ENCODE peak calls at places on chromosomes 7 and 10, in nine cellular contexts. One of them, this sample, is unnamed.

GRCh38 chr7:96182424-96183158 is 139.3 kb downstream of the SLC25A13 start:
- DNase-seq in astrocyte of the spinal cord: no peak
- DNase-seq in fibroblast of mammary gland: no peak
- DNase-seq in prostate gland: no peak
- DNase-seq in cardiac fibroblast: no peak
- DNase-seq in body of pancreas: no peak
- DNase-seq in right lobe of liver: no peak
- DNase-seq in fibroblast of the aortic adventitia: no peak
- DNase-seq in GM12865: peak; percentile 11
- DNase-seq in this sample: no peak

GRCh38 chr7:108310351-108310750 is 145.9 kb downstream of the NRCAM start:
- DNase-seq in astrocyte of the spinal cord: peak; percentile 62
- DNase-seq in GM12865: no peak
- DNase-seq in right lobe of liver: no peak
- DNase-seq in fibroblast of mammary gland: peak; percentile 66
- DNase-seq in cardiac fibroblast: peak; percentile 77
- DNase-seq in body of pancreas: no peak
- DNase-seq in prostate gland: no peak
- DNase-seq in fibroblast of the aortic adventitia: peak; percentile 52
- DNase-seq in this sample: no peak

GRCh38 chr10:97734021-97734420 is 2.9 kb upstream of the ZFYVE27 start:
- DNase-seq in GM12865: no peak
- DNase-seq in fibroblast of mammary gland: no peak
- DNase-seq in fibroblast of the aortic adventitia: no peak
- DNase-seq in body of pancreas: no peak
- DNase-seq in cardiac fibroblast: no peak
- DNase-seq in astrocyte of the spinal cord: no peak
- DNase-seq in prostate gland: no peak
- DNase-seq in right lobe of liver: no peak
- DNase-seq in this sample: no peak

GRCh38 chr10:91517394-91517793 is 107.2 kb downstream of the HECTD2 start:
- DNase-seq in fibroblast of mammary gland: no peak
- DNase-seq in GM12865: no peak
- DNase-seq in fibroblast of the aortic adventitia: no peak
- DNase-seq in cardiac fibroblast: no peak
- DNase-seq in right lobe of liver: no peak
- DNase-seq in astrocyte of the spinal cord: no peak
- DNase-seq in prostate gland: no peak
- DNase-seq in body of pancreas: no peak
- DNase-seq in this sample: no peak

GRCh38 chr7:1697499-1698125 is 27.5 kb downstream of the ELFN1 start:
- DNase-seq in right lobe of liver: no peak
- DNase-seq in astrocyte of the spinal cord: peak; percentile 17
- DNase-seq in cardiac fibroblast: no peak
- DNase-seq in fibroblast of mammary gland: no peak
- DNase-seq in fibroblast of the aortic adventitia: no peak
- DNase-seq in GM12865: no peak
- DNase-seq in body of pancreas: peak; percentile 3
- DNase-seq in prostate gland: no peak
- DNase-seq in this sample: no peak

GRCh38 chr7:71683382-71683781 is 551.4 kb downstream of the GALNT17 start:
- DNase-seq in GM12865: no peak
- DNase-seq in cardiac fibroblast: no peak
- DNase-seq in astrocyte of the spinal cord: no peak
- DNase-seq in prostate gland: no peak
- DNase-seq in fibroblast of mammary gland: no peak
- DNase-seq in fibroblast of the aortic adventitia: no peak
- DNase-seq in right lobe of liver: no peak
- DNase-seq in body of pancreas: no peak
- DNase-seq in this sample: no peak

GRCh38 chr7:43630466-43630865 is 47.6 kb downstream of the STK17A start:
- DNase-seq in astrocyte of the spinal cord: no peak
- DNase-seq in right lobe of liver: no peak
- DNase-seq in fibroblast of the aortic adventitia: no peak
- DNase-seq in body of pancreas: no peak
- DNase-seq in GM12865: no peak
- DNase-seq in prostate gland: no peak
- DNase-seq in cardiac fibroblast: no peak
- DNase-seq in fibroblast of mammary gland: no peak
- DNase-seq in this sample: no peak

GRCh38 chr7:17939111-17939669 is 1.1 kb downstream of the SNX13 start:
- DNase-seq in fibroblast of the aortic adventitia: peak; percentile 44
- DNase-seq in cardiac fibroblast: peak; percentile 48
- DNase-seq in right lobe of liver: no peak
- DNase-seq in GM12865: peak; percentile 10
- DNase-seq in fibroblast of mammary gland: peak; percentile 52
- DNase-seq in body of pancreas: no peak
- DNase-seq in astrocyte of the spinal cord: peak; percentile 47
- DNase-seq in prostate gland: peak; percentile 7
- DNase-seq in this sample: peak; percentile 21

GRCh38 chr7:84532196-84532595 is 337.6 kb upstream of the SEMA3A start:
- DNase-seq in prostate gland: no peak
- DNase-seq in body of pancreas: no peak
- DNase-seq in right lobe of liver: no peak
- DNase-seq in fibroblast of the aortic adventitia: no peak
- DNase-seq in astrocyte of the spinal cord: no peak
- DNase-seq in fibroblast of mammary gland: no peak
- DNase-seq in cardiac fibroblast: no peak
- DNase-seq in GM12865: no peak
- DNase-seq in this sample: no peak

GRCh38 chr10:62742447-62743105 is 61.9 kb upstream of the ADO start:
- DNase-seq in GM12865: no peak
- DNase-seq in prostate gland: no peak
- DNase-seq in right lobe of liver: no peak
- DNase-seq in cardiac fibroblast: no peak
- DNase-seq in fibroblast of the aortic adventitia: peak; percentile 24
- DNase-seq in body of pancreas: no peak
- DNase-seq in astrocyte of the spinal cord: no peak
- DNase-seq in fibroblast of mammary gland: peak; percentile 32
- DNase-seq in this sample: no peak

GRCh38 chr10:103273026-103273425 is 3.9 kb upstream of the INA start:
- DNase-seq in right lobe of liver: no peak
- DNase-seq in cardiac fibroblast: peak; percentile 97
- DNase-seq in GM12865: no peak
- DNase-seq in fibroblast of mammary gland: peak; percentile 100
- DNase-seq in prostate gland: no peak
- DNase-seq in body of pancreas: no peak
- DNase-seq in fibroblast of the aortic adventitia: peak; percentile 98
- DNase-seq in astrocyte of the spinal cord: peak; percentile 96
- DNase-seq in this sample: peak; percentile 99

GRCh38 chr7:12069757-12070156 is 141.3 kb upstream of the TMEM106B start:
- DNase-seq in GM12865: no peak
- DNase-seq in right lobe of liver: no peak
- DNase-seq in body of pancreas: no peak
- DNase-seq in fibroblast of the aortic adventitia: no peak
- DNase-seq in prostate gland: no peak
- DNase-seq in cardiac fibroblast: no peak
- DNase-seq in fibroblast of mammary gland: no peak
- DNase-seq in astrocyte of the spinal cord: no peak
- DNase-seq in this sample: no peak

GRCh38 chr7:150368098-150368883 is at the start of gene REPIN1:
- DNase-seq in astrocyte of the spinal cord: peak; percentile 78
- DNase-seq in right lobe of liver: peak; percentile 93
- DNase-seq in cardiac fibroblast: peak; percentile 79
- DNase-seq in fibroblast of mammary gland: peak; percentile 75
- DNase-seq in GM12865: peak; percentile 95
- DNase-seq in fibroblast of the aortic adventitia: peak; percentile 73
- DNase-seq in prostate gland: peak; percentile 89
- DNase-seq in body of pancreas: peak; percentile 92
- DNase-seq in this sample: peak; percentile 58

GRCh38 chr10:78746178-78746763 is 322.5 kb upstream of the ZMIZ1 start:
- DNase-seq in prostate gland: no peak
- DNase-seq in fibroblast of mammary gland: no peak
- DNase-seq in cardiac fibroblast: no peak
- DNase-seq in fibroblast of the aortic adventitia: no peak
- DNase-seq in body of pancreas: no peak
- DNase-seq in astrocyte of the spinal cord: no peak
- DNase-seq in GM12865: no peak
- DNase-seq in right lobe of liver: no peak
- DNase-seq in this sample: no peak

DNA sequence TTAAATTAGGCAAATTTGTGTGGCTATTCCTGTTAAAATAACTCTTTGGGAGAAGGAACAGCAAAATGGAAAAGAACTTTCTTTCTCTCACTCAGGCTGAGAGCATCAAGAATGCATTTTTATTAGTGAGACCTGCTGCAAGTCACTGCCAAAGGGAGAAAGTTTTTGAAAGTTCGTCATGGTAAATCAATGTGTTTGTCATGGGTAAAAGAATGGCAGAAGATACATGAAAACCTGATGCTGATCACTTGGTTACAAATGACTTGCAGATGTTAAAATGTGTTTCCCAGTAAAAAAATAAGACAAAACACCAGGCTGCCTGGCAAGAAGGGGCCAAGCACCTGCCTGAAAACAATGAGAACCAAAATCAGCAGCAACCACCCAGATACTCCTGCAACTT is 484.7 kb upstream of the NRP1 start:
- DNase-seq in body of pancreas: no peak
- DNase-seq in GM12865: no peak
- DNase-seq in astrocyte of the spinal cord: no peak
- DNase-seq in prostate gland: no peak
- DNase-seq in cardiac fibroblast: no peak
- DNase-seq in fibroblast of mammary gland: peak; percentile 48
- DNase-seq in right lobe of liver: no peak
- DNase-seq in fibroblast of the aortic adventitia: peak; percentile 14
- DNase-seq in this sample: peak; percentile 10
- TF ChIP-seq CTCF in body of pancreas: no peak
- TF ChIP-seq CTCF in GM12865: no peak
- TF ChIP-seq CTCF in astrocyte of the spinal cord: no peak
- TF ChIP-seq CTCF in prostate gland: no peak
- TF ChIP-seq CTCF in cardiac fibroblast: no peak
- TF ChIP-seq CTCF in fibroblast of mammary gland: no peak
- TF ChIP-seq CTCF in right lobe of liver: no peak
- TF ChIP-seq CTCF in fibroblast of the aortic adventitia: no peak
- TF ChIP-seq CTCF in this sample: no peak

GRCh38 chr10:32980558-32981468 is 22.8 kb upstream of the ITGB1 start:
- DNase-seq in astrocyte of the spinal cord: peak; percentile 99
- DNase-seq in GM12865: peak; percentile 86
- DNase-seq in prostate gland: peak; percentile 86
- DNase-seq in right lobe of liver: peak; percentile 94
- DNase-seq in body of pancreas: peak; percentile 92
- DNase-seq in cardiac fibroblast: peak; percentile 100
- DNase-seq in fibroblast of the aortic adventitia: peak; percentile 99
- DNase-seq in fibroblast of mammary gland: peak; percentile 100
- DNase-seq in this sample: peak; percentile 100
- TF ChIP-seq CTCF in astrocyte of the spinal cord: no peak
- TF ChIP-seq CTCF in GM12865: no peak
- TF ChIP-seq CTCF in prostate gland: no peak
- TF ChIP-seq CTCF in right lobe of liver: no peak
- TF ChIP-seq CTCF in body of pancreas: no peak
- TF ChIP-seq CTCF in cardiac fibroblast: no peak
- TF ChIP-seq CTCF in fibroblast of the aortic adventitia: no peak
- TF ChIP-seq CTCF in fibroblast of mammary gland: no peak
- TF ChIP-seq CTCF in this sample: peak; percentile 12

GRCh38 chr7:36911788-36912187 is 187.5 kb upstream of the AOAH start:
- DNase-seq in GM12865: no peak
- DNase-seq in fibroblast of the aortic adventitia: no peak
- DNase-seq in fibroblast of mammary gland: no peak
- DNase-seq in cardiac fibroblast: no peak
- DNase-seq in body of pancreas: no peak
- DNase-seq in astrocyte of the spinal cord: no peak
- DNase-seq in prostate gland: no peak
- DNase-seq in right lobe of liver: no peak
- DNase-seq in this sample: no peak

GRCh38 chr7:36916619-36917018 is 192.3 kb upstream of the AOAH start:
- DNase-seq in body of pancreas: no peak
- DNase-seq in astrocyte of the spinal cord: no peak
- DNase-seq in GM12865: no peak
- DNase-seq in cardiac fibroblast: no peak
- DNase-seq in right lobe of liver: no peak
- DNase-seq in fibroblast of the aortic adventitia: no peak
- DNase-seq in fibroblast of mammary gland: no peak
- DNase-seq in prostate gland: no peak
- DNase-seq in this sample: no peak

GRCh38 chr7:36910401-36910800 is 186.1 kb upstream of the AOAH start:
- DNase-seq in right lobe of liver: no peak
- DNase-seq in cardiac fibroblast: no peak
- DNase-seq in astrocyte of the spinal cord: no peak
- DNase-seq in body of pancreas: no peak
- DNase-seq in fibroblast of mammary gland: no peak
- DNase-seq in prostate gland: no peak
- DNase-seq in fibroblast of the aortic adventitia: no peak
- DNase-seq in GM12865: no peak
- DNase-seq in this sample: no peak

GRCh38 chr7:36910859-36911258 is 186.6 kb upstream of the AOAH start:
- DNase-seq in fibroblast of mammary gland: no peak
- DNase-seq in prostate gland: no peak
- DNase-seq in cardiac fibroblast: no peak
- DNase-seq in body of pancreas: no peak
- DNase-seq in right lobe of liver: no peak
- DNase-seq in fibroblast of the aortic adventitia: no peak
- DNase-seq in astrocyte of the spinal cord: no peak
- DNase-seq in GM12865: no peak
- DNase-seq in this sample: no peak

GRCh38 chr7:36916116-36916515 is 191.8 kb upstream of the AOAH start:
- DNase-seq in astrocyte of the spinal cord: no peak
- DNase-seq in fibroblast of mammary gland: no peak
- DNase-seq in fibroblast of the aortic adventitia: no peak
- DNase-seq in right lobe of liver: no peak
- DNase-seq in GM12865: no peak
- DNase-seq in body of pancreas: no peak
- DNase-seq in prostate gland: no peak
- DNase-seq in cardiac fibroblast: no peak
- DNase-seq in this sample: no peak
- TF ChIP-seq CTCF in astrocyte of the spinal cord: no peak
- TF ChIP-seq CTCF in fibroblast of mammary gland: no peak
- TF ChIP-seq CTCF in fibroblast of the aortic adventitia: no peak
- TF ChIP-seq CTCF in right lobe of liver: no peak
- TF ChIP-seq CTCF in GM12865: no peak
- TF ChIP-seq CTCF in body of pancreas: no peak
- TF ChIP-seq CTCF in prostate gland: no peak
- TF ChIP-seq CTCF in cardiac fibroblast: no peak
- TF ChIP-seq CTCF in this sample: no peak

DNA sequence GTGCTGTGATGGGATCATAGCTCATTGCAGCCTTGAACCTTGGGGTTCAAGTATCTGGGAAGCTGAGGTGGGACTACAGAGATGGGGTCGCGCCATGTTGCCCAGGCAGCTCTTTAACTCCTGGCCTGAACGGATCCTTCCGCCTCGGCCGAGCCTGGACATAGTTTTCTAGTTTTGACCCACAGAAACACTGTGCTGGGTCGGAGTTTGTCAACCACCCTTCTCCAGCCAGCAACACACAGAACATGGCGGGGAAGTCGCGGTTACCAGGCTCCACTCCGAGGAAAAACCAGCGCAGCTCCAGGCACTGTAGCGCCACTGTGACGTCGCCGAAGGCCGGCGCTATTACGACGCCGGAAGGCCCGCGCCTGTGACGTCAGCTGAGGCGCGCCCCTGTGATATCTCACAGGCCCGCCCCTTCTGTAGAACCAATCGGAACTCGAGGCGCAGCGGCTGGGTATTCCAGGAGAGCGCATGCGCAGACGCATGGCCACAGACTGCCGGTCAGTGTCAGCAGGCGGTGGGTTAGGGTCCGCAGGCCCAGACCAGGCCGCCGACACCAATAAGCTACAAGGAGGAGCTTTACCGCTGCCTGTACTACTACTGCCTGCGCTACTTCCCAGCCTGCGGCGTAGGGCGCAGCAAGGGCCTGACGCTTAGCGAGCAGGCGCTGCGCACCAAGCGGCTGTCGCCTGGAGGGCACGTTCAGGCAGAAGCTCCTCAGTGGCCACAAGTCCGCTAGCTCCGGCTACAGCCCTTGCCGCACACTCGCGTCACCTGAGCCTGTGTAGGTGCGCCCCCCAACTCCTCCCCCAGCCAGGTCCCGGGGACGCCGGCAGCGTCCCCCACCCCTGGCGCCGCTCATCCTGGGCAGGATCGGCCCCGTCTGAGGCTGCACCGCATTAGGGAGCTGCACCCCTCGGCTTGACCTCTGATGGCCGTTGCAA is 135.2 kb upstream of the KCTD7 start:
- DNase-seq in astrocyte of the spinal cord: peak; percentile 98
- DNase-seq in cardiac fibroblast: peak; percentile 98
- DNase-seq in body of pancreas: peak; percentile 99
- DNase-seq in prostate gland: peak; percentile 98
- DNase-seq in GM12865: peak; percentile 98
- DNase-seq in fibroblast of mammary gland: peak; percentile 97
- DNase-seq in right lobe of liver: peak; percentile 98
- DNase-seq in fibroblast of the aortic adventitia: peak; percentile 97
- DNase-seq in this sample: peak; percentile 96
- TF ChIP-seq CTCF in astrocyte of the spinal cord: peak; percentile 25
- TF ChIP-seq CTCF in cardiac fibroblast: peak; percentile 35
- TF ChIP-seq CTCF in body of pancreas: no peak
- TF ChIP-seq CTCF in prostate gland: no peak
- TF ChIP-seq CTCF in GM12865: peak; percentile 28
- TF ChIP-seq CTCF in fibroblast of mammary gland: no peak
- TF ChIP-seq CTCF in right lobe of liver: peak; percentile 28
- TF ChIP-seq CTCF in fibroblast of the aortic adventitia: peak; percentile 49
- TF ChIP-seq CTCF in this sample: peak; percentile 47